ENCODE peak calls at places on chromosome 2, in seven cellular contexts. One of them, this sample, is unnamed.

GRCh38 chr2:240429341-240429871 is 6.1 kb upstream of the GPC1 start:
- DNase-seq in astrocyte: no peak
- DNase-seq in CD8-positive, alpha-beta T cell: no peak
- DNase-seq in mesothelial cell of epicardium: no peak
- DNase-seq in HCT116: no peak
- DNase-seq in A549: no peak
- DNase-seq in cardiac fibroblast: no peak
- DNase-seq in this sample: no peak

GRCh38 chr2:45210466-45211195 is 201.4 kb upstream of the SIX2 start:
- DNase-seq in astrocyte: no peak
- DNase-seq in CD8-positive, alpha-beta T cell: no peak
- DNase-seq in mesothelial cell of epicardium: no peak
- DNase-seq in HCT116: no peak
- DNase-seq in A549: no peak
- DNase-seq in cardiac fibroblast: peak
- DNase-seq in this sample: no peak

GRCh38 chr2:66462196-66462825 is 27.4 kb downstream of the MEIS1 start:
- DNase-seq in astrocyte: no peak
- DNase-seq in CD8-positive, alpha-beta T cell: no peak
- DNase-seq in mesothelial cell of epicardium: no peak
- DNase-seq in HCT116: no peak
- DNase-seq in A549: no peak
- DNase-seq in cardiac fibroblast: no peak
- DNase-seq in this sample: no peak

GRCh38 chr2:105403241-105403784 is 4.5 kb upstream of the FHL2 start:
- DNase-seq in astrocyte: no peak
- DNase-seq in CD8-positive, alpha-beta T cell: no peak
- DNase-seq in mesothelial cell of epicardium: no peak
- DNase-seq in HCT116: no peak
- DNase-seq in A549: no peak
- DNase-seq in cardiac fibroblast: no peak
- DNase-seq in this sample: no peak

GRCh38 chr2:121471571-121472464 is 58.9 kb upstream of the RNU4ATAC start:
- DNase-seq in astrocyte: peak
- DNase-seq in CD8-positive, alpha-beta T cell: no peak
- DNase-seq in mesothelial cell of epicardium: no peak
- DNase-seq in HCT116: no peak
- DNase-seq in A549: no peak
- DNase-seq in cardiac fibroblast: peak
- DNase-seq in this sample: no peak

GRCh38 chr2:67733517-67733916 is 329.3 kb downstream of the C1D start:
- DNase-seq in astrocyte: no peak
- DNase-seq in CD8-positive, alpha-beta T cell: no peak
- DNase-seq in mesothelial cell of epicardium: no peak
- DNase-seq in HCT116: peak
- DNase-seq in A549: peak
- DNase-seq in cardiac fibroblast: peak
- DNase-seq in this sample: no peak

GRCh38 chr2:22382439-22383169 is 1002.4 kb upstream of the KLHL29 start:
- DNase-seq in astrocyte: no peak
- DNase-seq in CD8-positive, alpha-beta T cell: no peak
- DNase-seq in mesothelial cell of epicardium: no peak
- DNase-seq in HCT116: no peak
- DNase-seq in A549: no peak
- DNase-seq in cardiac fibroblast: no peak
- DNase-seq in this sample: no peak

GRCh38 chr2:121650554-121650930 is 1.3 kb upstream of the CLASP1 start:
- DNase-seq in astrocyte: peak
- DNase-seq in CD8-positive, alpha-beta T cell: peak
- DNase-seq in mesothelial cell of epicardium: no peak
- DNase-seq in HCT116: no peak
- DNase-seq in A549: no peak
- DNase-seq in cardiac fibroblast: peak
- DNase-seq in this sample: no peak

GRCh38 chr2:8679827-8680731 is 1.8 kb upstream of the ID2 start:
- DNase-seq in astrocyte: peak
- DNase-seq in CD8-positive, alpha-beta T cell: no peak
- DNase-seq in mesothelial cell of epicardium: peak
- DNase-seq in HCT116: peak
- DNase-seq in A549: peak
- DNase-seq in cardiac fibroblast: peak
- DNase-seq in this sample: no peak

GRCh38 chr2:134181219-134181618 is 72.7 kb upstream of the MGAT5 start:
- DNase-seq in astrocyte: no peak
- DNase-seq in CD8-positive, alpha-beta T cell: peak
- DNase-seq in mesothelial cell of epicardium: no peak
- DNase-seq in HCT116: no peak
- DNase-seq in A549: no peak
- DNase-seq in cardiac fibroblast: no peak
- DNase-seq in this sample: no peak
- TF ChIP-seq CTCF in astrocyte: no peak
- TF ChIP-seq CTCF in CD8-positive, alpha-beta T cell: no peak
- TF ChIP-seq CTCF in mesothelial cell of epicardium: no peak
- TF ChIP-seq CTCF in HCT116: no peak
- TF ChIP-seq CTCF in A549: no peak
- TF ChIP-seq CTCF in cardiac fibroblast: no peak
- TF ChIP-seq CTCF in this sample: no peak

DNA sequence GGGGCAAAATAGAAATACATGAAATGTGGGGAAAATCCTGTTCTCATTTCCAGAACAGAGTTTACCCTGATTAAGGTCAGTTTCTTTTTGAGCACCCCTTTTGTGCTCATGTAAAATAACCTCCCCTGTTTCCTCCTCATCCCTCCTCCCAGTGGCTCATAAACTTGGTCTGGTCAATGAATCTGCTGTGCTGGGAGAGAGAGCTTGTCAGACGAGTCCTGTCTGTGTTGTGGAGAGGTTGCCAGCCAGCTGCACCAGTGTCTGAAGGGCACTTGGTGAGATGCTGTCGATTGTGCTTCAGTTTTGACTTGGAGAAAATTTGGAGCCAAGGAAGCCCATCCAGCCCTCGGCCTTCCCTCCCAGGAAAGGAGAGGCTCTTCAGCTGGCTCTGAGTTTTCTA is 48.5 kb downstream of the NTSR2 start:
- DNase-seq in astrocyte: no peak
- DNase-seq in CD8-positive, alpha-beta T cell: no peak
- DNase-seq in mesothelial cell of epicardium: no peak
- DNase-seq in HCT116: no peak
- DNase-seq in A549: no peak
- DNase-seq in cardiac fibroblast: no peak
- DNase-seq in this sample: no peak
- TF ChIP-seq CTCF in astrocyte: no peak
- TF ChIP-seq CTCF in CD8-positive, alpha-beta T cell: no peak
- TF ChIP-seq CTCF in mesothelial cell of epicardium: no peak
- TF ChIP-seq CTCF in HCT116: no peak
- TF ChIP-seq CTCF in A549: no peak
- TF ChIP-seq CTCF in cardiac fibroblast: no peak
- TF ChIP-seq CTCF in this sample: no peak

GRCh38 chr2:118675531-118675930 is 171.9 kb downstream of the EN1 start:
- DNase-seq in astrocyte: no peak
- DNase-seq in CD8-positive, alpha-beta T cell: no peak
- DNase-seq in mesothelial cell of epicardium: no peak
- DNase-seq in HCT116: no peak
- DNase-seq in A549: no peak
- DNase-seq in cardiac fibroblast: no peak
- DNase-seq in this sample: no peak
- TF ChIP-seq CTCF in astrocyte: no peak
- TF ChIP-seq CTCF in CD8-positive, alpha-beta T cell: no peak
- TF ChIP-seq CTCF in mesothelial cell of epicardium: no peak
- TF ChIP-seq CTCF in HCT116: no peak
- TF ChIP-seq CTCF in A549: no peak
- TF ChIP-seq CTCF in cardiac fibroblast: no peak
- TF ChIP-seq CTCF in this sample: no peak

GRCh38 chr2:165558832-165559231 is 89.3 kb downstream of the CSRNP3 start:
- DNase-seq in astrocyte: no peak
- DNase-seq in CD8-positive, alpha-beta T cell: no peak
- DNase-seq in mesothelial cell of epicardium: no peak
- DNase-seq in HCT116: no peak
- DNase-seq in A549: no peak
- DNase-seq in cardiac fibroblast: peak
- DNase-seq in this sample: no peak
- TF ChIP-seq CTCF in astrocyte: no peak
- TF ChIP-seq CTCF in CD8-positive, alpha-beta T cell: no peak
- TF ChIP-seq CTCF in mesothelial cell of epicardium: no peak
- TF ChIP-seq CTCF in HCT116: no peak
- TF ChIP-seq CTCF in A549: no peak
- TF ChIP-seq CTCF in cardiac fibroblast: peak
- TF ChIP-seq CTCF in this sample: no peak

GRCh38 chr2:235937092-235937491 is 231.1 kb downstream of the GBX2 start:
- DNase-seq in astrocyte: no peak
- DNase-seq in CD8-positive, alpha-beta T cell: no peak
- DNase-seq in mesothelial cell of epicardium: no peak
- DNase-seq in HCT116: no peak
- DNase-seq in A549: no peak
- DNase-seq in cardiac fibroblast: no peak
- DNase-seq in this sample: no peak

GRCh38 chr2:235936493-235936892 is 231.7 kb downstream of the GBX2 start:
- DNase-seq in astrocyte: no peak
- DNase-seq in CD8-positive, alpha-beta T cell: no peak
- DNase-seq in mesothelial cell of epicardium: no peak
- DNase-seq in HCT116: no peak
- DNase-seq in A549: no peak
- DNase-seq in cardiac fibroblast: peak
- DNase-seq in this sample: no peak

GRCh38 chr2:235938611-235939010 is 229.6 kb downstream of the GBX2 start:
- DNase-seq in astrocyte: no peak
- DNase-seq in CD8-positive, alpha-beta T cell: no peak
- DNase-seq in mesothelial cell of epicardium: no peak
- DNase-seq in HCT116: no peak
- DNase-seq in A549: no peak
- DNase-seq in cardiac fibroblast: no peak
- DNase-seq in this sample: no peak

GRCh38 chr2:235937936-235938335 is 230.2 kb downstream of the GBX2 start:
- DNase-seq in astrocyte: peak
- DNase-seq in CD8-positive, alpha-beta T cell: no peak
- DNase-seq in mesothelial cell of epicardium: no peak
- DNase-seq in HCT116: no peak
- DNase-seq in A549: no peak
- DNase-seq in cardiac fibroblast: no peak
- DNase-seq in this sample: no peak

GRCh38 chr2:235937526-235937925 is 230.7 kb downstream of the GBX2 start:
- DNase-seq in astrocyte: no peak
- DNase-seq in CD8-positive, alpha-beta T cell: no peak
- DNase-seq in mesothelial cell of epicardium: no peak
- DNase-seq in HCT116: no peak
- DNase-seq in A549: no peak
- DNase-seq in cardiac fibroblast: no peak
- DNase-seq in this sample: no peak
- TF ChIP-seq CTCF in astrocyte: no peak
- TF ChIP-seq CTCF in CD8-positive, alpha-beta T cell: no peak
- TF ChIP-seq CTCF in mesothelial cell of epicardium: no peak
- TF ChIP-seq CTCF in HCT116: no peak
- TF ChIP-seq CTCF in A549: no peak
- TF ChIP-seq CTCF in cardiac fibroblast: no peak
- TF ChIP-seq CTCF in this sample: no peak

GRCh38 chr2:150548527-150548926 is 61.1 kb upstream of the RND3 start:
- DNase-seq in astrocyte: no peak
- DNase-seq in CD8-positive, alpha-beta T cell: no peak
- DNase-seq in mesothelial cell of epicardium: no peak
- DNase-seq in HCT116: peak
- DNase-seq in A549: peak
- DNase-seq in cardiac fibroblast: peak
- DNase-seq in this sample: no peak
- TF ChIP-seq CTCF in astrocyte: peak
- TF ChIP-seq CTCF in CD8-positive, alpha-beta T cell: no peak
- TF ChIP-seq CTCF in mesothelial cell of epicardium: no peak
- TF ChIP-seq CTCF in HCT116: no peak
- TF ChIP-seq CTCF in A549: peak
- TF ChIP-seq CTCF in cardiac fibroblast: peak
- TF ChIP-seq CTCF in this sample: peak

GRCh38 chr2:219998099-219998498 is 370.7 kb downstream of the SLC4A3 start:
- DNase-seq in astrocyte: no peak
- DNase-seq in CD8-positive, alpha-beta T cell: no peak
- DNase-seq in mesothelial cell of epicardium: no peak
- DNase-seq in HCT116: no peak
- DNase-seq in A549: no peak
- DNase-seq in cardiac fibroblast: no peak
- DNase-seq in this sample: no peak

GRCh38 chr2:219995409-219995808 is 368.0 kb downstream of the SLC4A3 start:
- DNase-seq in astrocyte: no peak
- DNase-seq in CD8-positive, alpha-beta T cell: no peak
- DNase-seq in mesothelial cell of epicardium: no peak
- DNase-seq in HCT116: no peak
- DNase-seq in A549: no peak
- DNase-seq in cardiac fibroblast: no peak
- DNase-seq in this sample: no peak

GRCh38 chr2:219996366-219996765 is 368.9 kb downstream of the SLC4A3 start:
- DNase-seq in astrocyte: no peak
- DNase-seq in CD8-positive, alpha-beta T cell: no peak
- DNase-seq in mesothelial cell of epicardium: no peak
- DNase-seq in HCT116: no peak
- DNase-seq in A549: no peak
- DNase-seq in cardiac fibroblast: no peak
- DNase-seq in this sample: no peak

GRCh38 chr2:219998714-219999227 is 371.3 kb downstream of the SLC4A3 start:
- DNase-seq in astrocyte: no peak
- DNase-seq in CD8-positive, alpha-beta T cell: no peak
- DNase-seq in mesothelial cell of epicardium: no peak
- DNase-seq in HCT116: no peak
- DNase-seq in A549: no peak
- DNase-seq in cardiac fibroblast: no peak
- DNase-seq in this sample: no peak

DNA sequence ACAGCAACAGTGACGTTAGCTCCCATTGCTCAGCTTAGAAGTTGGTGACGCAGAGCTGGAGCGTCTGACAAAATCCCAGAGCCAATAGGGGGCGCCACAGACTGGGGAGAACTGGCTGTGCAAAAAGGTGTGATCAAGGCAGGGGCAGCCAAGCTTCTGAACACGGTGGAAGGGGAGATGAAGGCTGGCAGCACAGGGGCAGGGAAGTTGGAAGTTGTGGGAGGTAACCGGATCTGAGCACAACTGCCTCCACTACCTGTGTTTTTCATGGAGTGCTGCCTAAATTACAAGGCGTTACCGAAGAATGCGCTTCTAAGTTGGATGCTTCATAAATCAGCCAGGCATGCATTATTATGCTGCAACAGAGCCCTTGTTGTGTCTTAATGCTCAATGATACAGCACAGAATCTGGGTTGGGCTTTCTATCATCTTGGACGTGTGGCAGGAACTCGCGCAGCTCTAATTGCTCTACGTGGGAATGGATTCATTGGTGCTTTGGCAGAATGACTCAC is 370.0 kb downstream of the SLC4A3 start:
- DNase-seq in astrocyte: peak
- DNase-seq in CD8-positive, alpha-beta T cell: no peak
- DNase-seq in mesothelial cell of epicardium: peak
- DNase-seq in HCT116: no peak
- DNase-seq in A549: no peak
- DNase-seq in cardiac fibroblast: peak
- DNase-seq in this sample: no peak
- TF ChIP-seq CTCF in astrocyte: peak
- TF ChIP-seq CTCF in CD8-positive, alpha-beta T cell: no peak
- TF ChIP-seq CTCF in mesothelial cell of epicardium: peak
- TF ChIP-seq CTCF in HCT116: peak
- TF ChIP-seq CTCF in A549: peak
- TF ChIP-seq CTCF in cardiac fibroblast: peak
- TF ChIP-seq CTCF in this sample: peak

DNA sequence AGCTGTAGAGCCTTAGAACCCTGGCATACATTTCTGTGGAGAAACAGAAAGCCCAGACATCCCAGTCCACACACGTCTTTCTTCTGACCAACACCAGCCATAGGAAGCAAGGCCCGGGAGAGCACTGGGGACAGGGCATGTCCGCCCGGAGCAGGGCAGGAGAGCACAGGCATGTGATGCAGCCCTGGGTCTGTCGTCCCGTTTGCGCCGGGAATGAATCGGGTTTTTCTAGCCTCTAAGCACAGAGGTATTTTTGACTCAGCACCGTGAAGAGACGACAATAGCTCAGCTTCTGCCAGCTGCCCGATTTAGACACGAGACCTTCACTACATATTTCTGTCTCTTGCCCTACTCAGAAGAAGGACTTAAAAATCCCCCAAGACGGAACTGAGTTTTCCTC is 7.3 kb upstream of the AMMECR1L start:
- DNase-seq in astrocyte: no peak
- DNase-seq in CD8-positive, alpha-beta T cell: no peak
- DNase-seq in mesothelial cell of epicardium: no peak
- DNase-seq in HCT116: no peak
- DNase-seq in A549: no peak
- DNase-seq in cardiac fibroblast: no peak
- DNase-seq in this sample: no peak
- TF ChIP-seq CTCF in astrocyte: no peak
- TF ChIP-seq CTCF in CD8-positive, alpha-beta T cell: no peak
- TF ChIP-seq CTCF in mesothelial cell of epicardium: no peak
- TF ChIP-seq CTCF in HCT116: no peak
- TF ChIP-seq CTCF in A549: no peak
- TF ChIP-seq CTCF in cardiac fibroblast: no peak
- TF ChIP-seq CTCF in this sample: no peak